ENCODE peak calls at places on chromosomes 5 and 9, in five cellular contexts. N is endothelial cell of umbilical vein, V is PC-3, U is GM10248, K is neural crest cell. A is an unnamed sample.

GRCh38 chr9:104993291-104993963 is 65.5 kb upstream of the ABCA1 start:
- DNase-seq in K (no peak), V (no peak), U (no peak), N (peak), A (no peak)

GRCh38 chr9:73199886-73200285 is 48.2 kb downstream of the ANXA1 start:
- DNase-seq in K (peak), V (peak), U (no peak), N (peak), A (no peak)

GRCh38 chr9:68507098-68507795 is 33.4 kb downstream of the TMEM252 start:
- DNase-seq in U (peak), N (peak), V (peak), K (no peak), A (no peak)

GRCh38 chr5:116032094-116032517 is at the start of gene ARL14EPL:
- DNase-seq in V (peak), U (peak), N (peak), K (no peak), A (peak)

GRCh38 chr5:145465487-145466263 is 369.5 kb downstream of the PRELID2 start:
- DNase-seq in U (no peak), K (no peak), V (no peak), N (no peak), A (no peak)

GRCh38 chr9:69090943-69091342 is 55.4 kb downstream of the FXN start:
- DNase-seq in V (no peak), U (no peak), K (no peak), N (no peak), A (no peak)

GRCh38 chr5:110900829-110901228 is 162.0 kb downstream of the SLC25A46 start:
- DNase-seq in K (no peak), V (peak), U (no peak), N (no peak), A (no peak)

GRCh38 chr5:159022178-159022556 is 77.5 kb downstream of the EBF1 start:
- DNase-seq in K (peak), V (no peak), U (no peak), N (no peak), A (no peak)

GRCh38 chr9:117929873-117930272 is 225.7 kb downstream of the TLR4 start:
- DNase-seq in N (no peak), K (no peak), V (peak), U (no peak), A (no peak)

GRCh38 chr9:112867275-112867991 is 23.2 kb downstream of the SLC46A2 start:
- DNase-seq in N (no peak), K (no peak), U (peak), V (peak), A (no peak)

GRCh38 chr9:28134577-28134976 is 561.3 kb upstream of the C9orf72 start:
- DNase-seq in V (no peak), U (no peak), N (peak), K (no peak), A (no peak)

GRCh38 chr5:140042551-140043507 is at the start of gene NRG2:
- DNase-seq in V (peak), K (peak), U (peak), N (peak), A (no peak)

GRCh38 chr5:73188764-73189521 is 15.9 kb downstream of the TMEM174 start:
- DNase-seq in N (no peak), K (no peak), U (no peak), V (no peak), A (no peak)

GRCh38 chr5:66171349-66172344 is 27.5 kb downstream of the SREK1 start:
- DNase-seq in V (peak), K (no peak), U (peak), N (peak), A (peak)

GRCh38 chr5:10691826-10692785 is 68.9 kb downstream of the DAP start:
- DNase-seq in U (no peak), K (no peak), N (no peak), V (peak), A (no peak)

GRCh38 chr5:179164331-179165311 is 104.4 kb downstream of the ZNF354C start:
- DNase-seq in V (no peak), U (no peak), K (no peak), N (no peak), A (no peak)

GRCh38 chr5:59956130-59956773 is 62.7 kb upstream of the PDE4D start:
- DNase-seq in K (no peak), V (no peak), N (no peak), U (no peak), A (no peak)

GRCh38 chr9:120412425-120412951 is 167.5 kb downstream of the CDK5RAP2 start:
- DNase-seq in U (no peak), K (no peak), N (no peak), V (no peak), A (no peak)

GRCh38 chr9:133144142-133144886 is 19.4 kb downstream of the GBGT1 start:
- DNase-seq in K (peak), U (peak), V (peak), N (peak), A (peak)

GRCh38 chr5:51104556-51104955 is 278.7 kb upstream of the ISL1 start:
- DNase-seq in K (no peak), N (no peak), V (no peak), U (no peak), A (no peak)

GRCh38 chr5:132025403-132025971 is 14.0 kb upstream of the ACSL6 start:
- DNase-seq in K (no peak), U (no peak), V (no peak), N (no peak), A (no peak)

GRCh38 chr5:175593794-175594193 is 64.1 kb upstream of the HRH2 start:
- DNase-seq in N (no peak), K (no peak), U (no peak), V (no peak), A (no peak)

GRCh38 chr5:73529081-73529480 is 30.8 kb downstream of the BTF3 start:
- DNase-seq in V (no peak), U (no peak), N (no peak), K (no peak), A (no peak)

GRCh38 chr5:147445093-147445492 is 64.8 kb downstream of the DPYSL3 start:
- DNase-seq in V (no peak), K (no peak), N (no peak), U (no peak), A (no peak)

GRCh38 chr5:136236479-136237083 is 43.6 kb upstream of the SMIM32 start:
- DNase-seq in N (no peak), K (no peak), V (no peak), U (no peak), A (no peak)

GRCh38 chr5:88666761-88667186 is 216.2 kb downstream of the MEF2C start:
- DNase-seq in K (no peak), N (peak), V (peak), U (no peak), A (no peak)

GRCh38 chr9:107246259-107247254 is 36.5 kb upstream of the RAD23B start:
- DNase-seq in V (no peak), U (no peak), N (no peak), K (no peak), A (no peak)

GRCh38 chr9:110650991-110651411 is 17.6 kb upstream of the MUSK start:
- DNase-seq in U (no peak), N (peak), V (peak), K (no peak), A (no peak)

GRCh38 chr9:73805111-73805510 is 653.4 kb downstream of the ANXA1 start:
- DNase-seq in K (no peak), V (no peak), U (no peak), N (no peak), A (no peak)

GRCh38 chr9:108099854-108100253 is 610.3 kb upstream of the KLF4 start:
- DNase-seq in U (no peak), K (no peak), N (no peak), V (peak), A (no peak)

GRCh38 chr9:32351845-32352244 is 32.6 kb upstream of the ACO1 start:
- DNase-seq in V (peak), U (no peak), N (no peak), K (no peak), A (no peak)

GRCh38 chr5:1750469-1750868 is 49.2 kb downstream of the MRPL36 start:
- DNase-seq in V (no peak), N (no peak), K (no peak), U (no peak), A (no peak)

GRCh38 chr5:180173875-180174586 is 35.0 kb downstream of the RASGEF1C start:
- DNase-seq in K (no peak), N (no peak), U (no peak), V (no peak), A (no peak)

GRCh38 chr5:171750316-171750788 is 35.3 kb upstream of the SMIM23 start:
- DNase-seq in V (peak), U (no peak), K (no peak), N (peak), A (no peak)

GRCh38 chr5:174751154-174751990 is 27.0 kb downstream of the MSX2 start:
- DNase-seq in N (no peak), U (no peak), V (no peak), K (peak), A (no peak)

GRCh38 chr5:176180339-176180738 is 57.9 kb upstream of the SIMC1 start:
- DNase-seq in U (no peak), K (no peak), N (no peak), V (no peak), A (no peak)

GRCh38 chr5:32710335-32710858 is 724 bp upstream of the NPR3 start:
- DNase-seq in U (peak), V (peak), N (peak), K (peak), A (no peak)

GRCh38 chr5:168943485-168943884 is 357.5 kb downstream of the SLIT3 start:
- DNase-seq in V (no peak), N (no peak), K (no peak), U (no peak), A (no peak)

GRCh38 chr5:168947212-168947868 is 353.6 kb downstream of the SLIT3 start:
- DNase-seq in U (peak), N (peak), V (peak), K (peak), A (no peak)

GRCh38 chr5:168943999-168944398 is 356.9 kb downstream of the SLIT3 start:
- DNase-seq in N (no peak), V (no peak), U (no peak), K (no peak), A (no peak)

GRCh38 chr5:168948746-168949145 is 352.2 kb downstream of the SLIT3 start:
- DNase-seq in K (no peak), V (peak), U (no peak), N (no peak), A (no peak)

DNA sequence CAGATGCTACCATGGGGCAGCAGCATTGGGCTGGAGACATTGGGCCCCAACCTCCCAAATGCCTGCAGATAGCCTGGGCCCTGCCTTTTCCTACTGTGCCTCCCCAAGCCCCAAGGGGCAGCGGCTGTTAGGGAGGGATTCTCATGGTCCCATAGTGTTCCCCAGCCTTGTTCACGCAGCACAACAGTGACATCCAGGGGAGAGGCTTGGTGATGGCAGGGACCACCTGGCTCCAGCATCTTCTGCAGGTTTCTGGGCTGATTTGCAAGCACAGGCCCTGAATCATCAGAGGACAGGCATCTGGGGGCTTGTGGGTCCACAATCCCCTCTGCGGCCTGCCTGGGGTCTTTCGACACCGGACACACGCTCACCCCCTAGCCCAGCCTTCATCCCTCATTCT is 354.6 kb downstream of the SLIT3 start:
- DNase-seq in N (no peak), U (no peak), K (peak), V (peak), A (no peak)
- TF ChIP-seq CTCF in N (no peak), U (no peak), K (peak), V (peak), A (peak)

GRCh38 chr9:35732185-35733108 is at the start of the genes CREB3 and TLN1:
- DNase-seq in U (peak), K (peak), N (peak), V (peak), A (peak)
- TF ChIP-seq CTCF in U (peak), K (no peak), N (peak), V (peak), A (no peak)

GRCh38 chr9:131668439-131669233 is 71.2 kb downstream of the RAPGEF1 start:
- DNase-seq in V (peak), K (no peak), U (peak), N (peak), A (no peak)
- TF ChIP-seq CTCF in V (no peak), K (no peak), U (no peak), N (no peak), A (no peak)

GRCh38 chr5:61277190-61277589 is 54.9 kb upstream of the ZSWIM6 start:
- DNase-seq in K (no peak), N (peak), V (no peak), U (peak), A (no peak)
- TF ChIP-seq CTCF in K (no peak), N (peak), V (no peak), U (peak), A (no peak)

DNA sequence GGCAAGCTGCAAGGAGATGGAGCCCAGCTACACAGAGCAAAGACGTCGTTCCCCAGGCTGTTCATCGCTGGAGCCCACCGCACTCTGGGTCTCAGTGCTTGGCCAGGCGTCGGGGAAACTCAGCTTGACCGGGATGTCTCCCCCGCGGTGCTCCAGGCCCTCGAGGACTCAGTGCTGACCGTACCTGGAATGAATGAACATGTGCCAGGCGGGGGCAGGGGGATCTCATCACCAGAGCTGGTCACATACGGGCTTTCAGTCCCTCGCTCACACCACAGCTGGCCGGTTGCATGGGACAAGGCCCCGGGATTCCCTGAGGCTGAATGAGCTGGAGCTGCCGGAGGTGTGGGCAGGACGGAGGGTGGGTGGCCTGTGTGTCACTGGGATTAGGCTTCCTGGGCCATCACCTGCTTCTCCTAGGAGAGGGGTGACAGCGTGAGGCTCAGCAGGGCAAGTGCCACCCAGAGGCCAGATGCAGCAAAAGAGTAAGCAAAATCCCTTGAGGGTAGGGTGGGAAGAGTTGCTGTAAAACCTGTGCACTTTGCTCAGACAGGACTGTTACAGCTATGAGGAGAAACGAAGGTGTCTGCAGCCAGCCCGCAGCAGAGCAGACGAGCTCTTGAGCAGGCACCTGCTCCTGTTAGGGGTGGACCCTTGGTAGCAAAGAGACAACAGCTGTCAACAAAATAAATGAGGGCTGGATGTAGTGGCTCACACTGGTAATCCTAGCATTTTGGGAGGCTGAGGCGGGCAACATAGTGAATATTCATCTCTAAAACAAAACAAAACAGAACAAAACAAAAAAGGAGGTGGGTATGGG is 70.7 kb upstream of the RAPGEF1 start:
- DNase-seq in V (peak), U (no peak), K (no peak), N (no peak), A (no peak)
- TF ChIP-seq CTCF in V (peak), U (no peak), K (no peak), N (no peak), A (peak)

GRCh38 chr5:67178085-67178484 is 18.5 kb downstream of the CD180 start:
- DNase-seq in K (no peak), V (peak), N (no peak), U (no peak), A (no peak)
- TF ChIP-seq CTCF in K (no peak), V (no peak), N (no peak), U (no peak), A (no peak)

GRCh38 chr9:89686134-89686533 is 81.3 kb downstream of the GADD45G start:
- DNase-seq in U (no peak), N (no peak), V (no peak), K (no peak), A (no peak)
- TF ChIP-seq CTCF in U (no peak), N (no peak), V (no peak), K (no peak), A (no peak)

GRCh38 chr9:137674307-137675305 is 55.8 kb downstream of the EHMT1 start:
- DNase-seq in N (no peak), V (no peak), K (no peak), U (no peak), A (no peak)
- TF ChIP-seq CTCF in N (no peak), V (no peak), K (no peak), U (no peak), A (no peak)

A was measured in GM12864.